ENCODE peak calls at places on chromosomes 11 and 22, in four cellular contexts. Q, W, N and J are unnamed samples.

GRCh38 chr22:49810363-49811013 is 17.2 kb downstream of the BRD1 start:
- DNase-seq in Q (no peak), W (no peak), N (no peak), J (no peak)

GRCh38 chr11:75627879-75628668 is 40.8 kb downstream of the MAP6 start:
- DNase-seq in W (peak), N (no peak), Q (no peak), J (peak)

GRCh38 chr11:30583505-30584280 is 2.5 kb downstream of the MPPED2 start:
- DNase-seq in Q (no peak), N (no peak), W (no peak), J (no peak)

GRCh38 chr11:65362320-65362931 is 7.9 kb downstream of the TIGD3 start:
- DNase-seq in W (no peak), Q (no peak), N (no peak), J (no peak)

GRCh38 chr22:35984183-35984710 is 44.4 kb downstream of the RBFOX2 start:
- DNase-seq in N (no peak), W (no peak), Q (no peak), J (no peak)

GRCh38 chr11:67545280-67545679 is 22.0 kb upstream of the CABP2 start:
- DNase-seq in W (no peak), N (no peak), Q (no peak), J (no peak)

GRCh38 chr11:73177380-73178091 is 35.4 kb upstream of the FCHSD2 start:
- DNase-seq in N (no peak), Q (no peak), W (no peak), J (no peak)

GRCh38 chr22:26892401-26893033 is 235.1 kb downstream of the MIAT start:
- DNase-seq in Q (no peak), W (no peak), N (no peak), J (peak)

GRCh38 chr11:15742626-15743243 is 613.6 kb downstream of the SOX6 start:
- DNase-seq in W (no peak), N (no peak), Q (no peak), J (peak)

GRCh38 chr11:96002754-96003290 is 78.9 kb upstream of the MTMR2 start:
- DNase-seq in N (no peak), W (no peak), Q (no peak), J (no peak)

GRCh38 chr22:23144432-23144831 is 845 bp upstream of the RAB36 start:
- DNase-seq in Q (no peak), W (no peak), N (no peak), J (no peak)

GRCh38 chr11:70359806-70360205 is 38.5 kb upstream of the CTTN start:
- DNase-seq in N (no peak), W (no peak), Q (no peak), J (no peak)

GRCh38 chr11:98729118-98729517 is 291.6 kb upstream of the CNTN5 start:
- DNase-seq in Q (no peak), W (no peak), N (no peak), J (no peak)

GRCh38 chr11:57432017-57432590 is 5.2 kb upstream of the SLC43A3 start:
- DNase-seq in N (no peak), Q (no peak), W (no peak), J (no peak)

GRCh38 chr22:37186228-37186996 is 1.6 kb downstream of the C1QTNF6 start:
- DNase-seq in Q (no peak), W (peak), N (no peak), J (peak)

GRCh38 chr22:23556026-23556620 is 24.0 kb downstream of the IGLL1 start:
- DNase-seq in W (no peak), Q (no peak), N (no peak), J (no peak)